ENCODE peak calls at places on chromosomes 11 and 22, in eight cellular contexts. S is pulmonary artery endothelial cell, R is RPMI7951, B is T1000, L is right atrium auricular region, P is head of caudate nucleus, Y is NCI-H1105, H is NCI-H2107. X is an unnamed sample.

GRCh38 chr11:20459865-20460264 is 72.3 kb downstream of the PRMT3 start:
- DNase-seq in S (no peak), R (no peak), B (no peak), L (no peak), P (no peak), Y (no peak), H (no peak), X (no peak)

GRCh38 chr22:46090631-46091201 is 59.6 kb upstream of the PPARA start:
- DNase-seq in S (no peak), R (no peak), B (peak; percentile 74), L (no peak), P (no peak), Y (no peak), H (no peak), X (no peak)

GRCh38 chr11:43944761-43945311 is 2.4 kb downstream of the C11orf96 start:
- DNase-seq in S (no peak), R (no peak), B (peak; percentile 58), L (no peak), P (peak; percentile 80), Y (peak; percentile 21), H (no peak), X (peak; percentile 69)

GRCh38 chr11:23021287-23021863 is 161.1 kb upstream of the CCDC179 start:
- DNase-seq in S (no peak), R (no peak), B (no peak), L (no peak), P (peak; percentile 47), Y (peak; percentile 24), H (no peak), X (peak; percentile 48)

GRCh38 chr11:44915621-44916020 is 35.1 kb downstream of the TP53I11 start:
- DNase-seq in S (no peak), R (no peak), B (no peak), L (no peak), P (no peak), Y (no peak), H (no peak), X (no peak)

GRCh38 chr11:64723117-64723906 is at the start of gene NRXN2:
- DNase-seq in S (no peak), R (peak; percentile 71), B (peak; percentile 79), L (peak; percentile 81), P (peak; percentile 97), Y (peak; percentile 88), H (peak; percentile 42), X (peak; percentile 77)

GRCh38 chr22:41204066-41204465 is 1.0 kb upstream of the L3MBTL2 start:
- DNase-seq in S (no peak), R (no peak), B (no peak), L (no peak), P (no peak), Y (no peak), H (no peak), X (no peak)

GRCh38 chr11:29293825-29294224 is 723.0 kb downstream of the KCNA4 start:
- DNase-seq in S (peak; percentile 48), R (peak; percentile 66), B (no peak), L (no peak), P (no peak), Y (no peak), H (no peak), X (peak; percentile 84)

GRCh38 chr11:7894251-7894650 is 36.8 kb downstream of the OR10A6 start:
- DNase-seq in S (no peak), R (no peak), B (no peak), L (no peak), P (no peak), Y (no peak), H (no peak), X (no peak)

GRCh38 chr11:77547863-77548551 is 41.7 kb upstream of the AQP11 start:
- DNase-seq in S (peak; percentile 37), R (peak; percentile 59), B (peak; percentile 21), L (peak; percentile 51), P (peak; percentile 79), Y (peak; percentile 76), H (peak; percentile 32), X (peak; percentile 77)

GRCh38 chr22:24187731-24188644 is 6.7 kb downstream of the SUSD2 start:
- DNase-seq in S (no peak), R (no peak), B (no peak), L (no peak), P (no peak), Y (no peak), H (no peak), X (no peak)

GRCh38 chr11:77424639-77425038 is 49.3 kb downstream of the PAK1 start:
- DNase-seq in S (no peak), R (no peak), B (no peak), L (no peak), P (no peak), Y (no peak), H (no peak), X (no peak)

GRCh38 chr11:70456921-70457532 is 58.7 kb downstream of the CTTN start:
- DNase-seq in S (no peak), R (peak; percentile 63), B (no peak), L (no peak), P (peak; percentile 59), Y (no peak), H (no peak), X (peak; percentile 34)

GRCh38 chr11:8250981-8251620 is 12.6 kb downstream of the LMO1 start:
- DNase-seq in S (no peak), R (no peak), B (no peak), L (no peak), P (peak; percentile 52), Y (no peak), H (no peak), X (no peak)

GRCh38 chr11:117882539-117882938 is 6.1 kb upstream of the FXYD6 start:
- DNase-seq in S (no peak), R (no peak), B (no peak), L (peak; percentile 50), P (no peak), Y (peak; percentile 55), H (peak; percentile 37), X (no peak)

GRCh38 chr11:107011977-107012376 is 6.3 kb downstream of the GUCY1A2 start:
- DNase-seq in S (no peak), R (no peak), B (no peak), L (no peak), P (no peak), Y (no peak), H (no peak), X (no peak)

GRCh38 chr11:102933627-102934026 is 21.9 kb downstream of the MMP13 start:
- DNase-seq in S (no peak), R (no peak), B (no peak), L (no peak), P (no peak), Y (no peak), H (no peak), X (no peak)

GRCh38 chr11:124946735-124947141 is 7.3 kb upstream of the CCDC15 start:
- DNase-seq in S (no peak), R (peak; percentile 78), B (no peak), L (no peak), P (peak; percentile 92), Y (no peak), H (no peak), X (no peak)

GRCh38 chr22:35835998-35836691 is 118.5 kb downstream of the APOL5 start:
- DNase-seq in S (peak; percentile 44), R (peak; percentile 93), B (no peak), L (peak; percentile 66), P (peak; percentile 21), Y (peak; percentile 87), H (peak; percentile 32), X (peak; percentile 67)

GRCh38 chr11:1487091-1487850 is 692 bp upstream of the MOB2 start:
- DNase-seq in S (no peak), R (no peak), B (no peak), L (no peak), P (no peak), Y (no peak), H (no peak), X (no peak)

GRCh38 chr11:68337399-68337835 is 25.0 kb downstream of the LRP5 start:
- DNase-seq in S (no peak), R (no peak), B (no peak), L (no peak), P (no peak), Y (no peak), H (no peak), X (no peak)

GRCh38 chr11:130449996-130450419 is 1.6 kb downstream of the ADAMTS15 start:
- DNase-seq in S (no peak), R (no peak), B (peak; percentile 59), L (peak; percentile 95), P (peak; percentile 45), Y (no peak), H (no peak), X (peak; percentile 37)

GRCh38 chr22:29704528-29705285 is 15.1 kb upstream of the CABP7 start:
- DNase-seq in S (no peak), R (peak; percentile 42), B (peak; percentile 18), L (no peak), P (peak; percentile 86), Y (no peak), H (no peak), X (peak; percentile 8)

GRCh38 chr11:116309446-116309845 is 463.3 kb downstream of the BUD13 start:
- DNase-seq in S (no peak), R (peak; percentile 34), B (no peak), L (no peak), P (no peak), Y (no peak), H (no peak), X (no peak)

GRCh38 chr11:102293873-102294601 is 23.2 kb upstream of the BIRC3 start:
- DNase-seq in S (no peak), R (peak; percentile 60), B (no peak), L (no peak), P (peak; percentile 40), Y (no peak), H (no peak), X (peak; percentile 66)

GRCh38 chr11:67651976-67652895 is 1.7 kb upstream of the ACY3 start:
- DNase-seq in S (no peak), R (no peak), B (no peak), L (no peak), P (no peak), Y (no peak), H (no peak), X (no peak)

GRCh38 chr11:35290876-35291275 is 128.5 kb downstream of the SLC1A2 start:
- DNase-seq in S (no peak), R (no peak), B (no peak), L (no peak), P (no peak), Y (no peak), H (no peak), X (no peak)

GRCh38 chr22:45376703-45377102 is 36.7 kb downstream of the SMC1B start:
- DNase-seq in S (no peak), R (no peak), B (no peak), L (peak; percentile 79), P (no peak), Y (no peak), H (no peak), X (no peak)

GRCh38 chr11:20367313-20367948 is 3.9 kb downstream of the HTATIP2 start:
- DNase-seq in S (peak; percentile 50), R (peak; percentile 83), B (peak; percentile 40), L (peak; percentile 69), P (peak; percentile 83), Y (no peak), H (no peak), X (peak; percentile 90)

GRCh38 chr22:45280583-45280972 is 4.2 kb upstream of the UPK3A start:
- DNase-seq in S (no peak), R (no peak), B (no peak), L (no peak), P (no peak), Y (no peak), H (no peak), X (no peak)

GRCh38 chr22:44727148-44727547 is 25.1 kb downstream of the PRR5 start:
- DNase-seq in S (no peak), R (no peak), B (no peak), L (no peak), P (no peak), Y (no peak), H (no peak), X (no peak)

GRCh38 chr11:95877288-95877687 is 46.6 kb downstream of the MTMR2 start:
- DNase-seq in S (no peak), R (peak; percentile 97), B (no peak), L (no peak), P (no peak), Y (no peak), H (no peak), X (peak; percentile 89)

GRCh38 chr11:77147036-77147315 is 18.9 kb downstream of the MYO7A start:
- DNase-seq in S (no peak), R (no peak), B (no peak), L (no peak), P (no peak), Y (no peak), H (no peak), X (no peak)

GRCh38 chr11:111776398-111777093 is 10.4 kb upstream of the PPP2R1B start:
- DNase-seq in S (no peak), R (no peak), B (no peak), L (no peak), P (no peak), Y (no peak), H (no peak), X (no peak)

X was measured in lung microvascular endothelial cell.